ENCODE peak calls at places on chromosomes 11 and 22, in ten cellular contexts. X, H, U, P, I, K, S, E, M and R are unnamed samples.

GRCh38 chr11:107808526-107808925 is 50.1 kb downstream of the SLC35F2 start:
- DNase-seq in X (no peak), H (no peak), U (no peak), P (no peak), I (no peak), K (no peak), S (no peak), E (no peak), M (no peak), R (no peak)

GRCh38 chr11:23991140-23991539 is 505.7 kb upstream of the LUZP2 start:
- DNase-seq in X (no peak), H (no peak), U (no peak), P (no peak), I (no peak), K (no peak), S (no peak), E (no peak), M (peak), R (no peak)

GRCh38 chr11:100619484-100619883 is 67.6 kb upstream of the ARHGAP42 start:
- DNase-seq in X (no peak), H (no peak), U (no peak), P (no peak), I (no peak), K (no peak), S (no peak), E (no peak), M (peak), R (no peak)

GRCh38 chr22:46984751-46985506 is 222.5 kb downstream of the TBC1D22A start:
- DNase-seq in X (no peak), H (no peak), U (no peak), P (no peak), I (no peak), K (no peak), S (no peak), E (no peak), M (peak), R (peak)

GRCh38 chr11:68333176-68333575 is 20.8 kb downstream of the LRP5 start:
- DNase-seq in X (no peak), H (no peak), U (no peak), P (no peak), I (no peak), K (no peak), S (no peak), E (no peak), M (no peak), R (no peak)

GRCh38 chr11:538431-539051 is 1.2 kb downstream of the LRRC56 start:
- DNase-seq in X (no peak), H (no peak), U (no peak), P (no peak), I (no peak), K (no peak), S (no peak), E (no peak), M (no peak), R (no peak)

GRCh38 chr11:27391336-27392015 is 28.5 kb upstream of the CCDC34 start:
- DNase-seq in X (no peak), H (no peak), U (no peak), P (peak), I (no peak), K (no peak), S (no peak), E (no peak), M (no peak), R (no peak)

GRCh38 chr11:10688401-10688800 is 5.2 kb downstream of the IRAG1 start:
- DNase-seq in X (no peak), H (no peak), U (peak), P (peak), I (no peak), K (no peak), S (no peak), E (no peak), M (no peak), R (no peak)

GRCh38 chr11:130888790-130889189 is 27.5 kb downstream of the SNX19 start:
- DNase-seq in X (no peak), H (no peak), U (no peak), P (no peak), I (no peak), K (no peak), S (no peak), E (no peak), M (no peak), R (no peak)

GRCh38 chr11:61026121-61027031 is 54.9 kb downstream of the CD6 start:
- DNase-seq in X (no peak), H (no peak), U (no peak), P (no peak), I (no peak), K (no peak), S (peak), E (no peak), M (no peak), R (no peak)

GRCh38 chr11:118912742-118913410 is 12.8 kb downstream of the BCL9L start:
- DNase-seq in X (no peak), H (no peak), U (peak), P (peak), I (no peak), K (peak), S (no peak), E (no peak), M (no peak), R (no peak)

GRCh38 chr22:44497218-44497903 is 672 bp downstream of the RTL6 start:
- DNase-seq in X (no peak), H (no peak), U (peak), P (no peak), I (no peak), K (no peak), S (no peak), E (no peak), M (peak), R (no peak)

GRCh38 chr11:120539681-120540369 is 28.3 kb downstream of the GRIK4 start:
- DNase-seq in X (no peak), H (no peak), U (no peak), P (peak), I (no peak), K (no peak), S (no peak), E (no peak), M (no peak), R (no peak)

GRCh38 chr11:108269583-108269982 is 46.7 kb downstream of the ATM start:
- DNase-seq in X (no peak), H (no peak), U (no peak), P (no peak), I (no peak), K (no peak), S (no peak), E (no peak), M (no peak), R (no peak)

GRCh38 chr22:43831561-43832392 is 19.7 kb upstream of the EFCAB6 start:
- DNase-seq in X (no peak), H (no peak), U (no peak), P (no peak), I (no peak), K (no peak), S (no peak), E (no peak), M (no peak), R (no peak)

GRCh38 chr11:35017528-35018342 is 101.3 kb downstream of the PDHX start:
- DNase-seq in X (no peak), H (no peak), U (no peak), P (no peak), I (no peak), K (no peak), S (no peak), E (no peak), M (no peak), R (no peak)

GRCh38 chr22:50306753-50307749 is at the start of gene PLXNB2:
- DNase-seq in X (no peak), H (no peak), U (peak), P (peak), I (peak), K (peak), S (no peak), E (peak), M (peak), R (no peak)

GRCh38 chr22:38026130-38027111 is 30.8 kb upstream of the PICK1 start:
- DNase-seq in X (no peak), H (no peak), U (no peak), P (no peak), I (no peak), K (no peak), S (no peak), E (no peak), M (no peak), R (no peak)

GRCh38 chr11:100208207-100208606 is 478.9 kb upstream of the ARHGAP42 start:
- DNase-seq in X (no peak), H (no peak), U (no peak), P (no peak), I (no peak), K (no peak), S (no peak), E (no peak), M (no peak), R (no peak)

GRCh38 chr11:86735462-86736302 is 63.3 kb upstream of the ME3 start:
- DNase-seq in X (no peak), H (no peak), U (no peak), P (no peak), I (no peak), K (peak), S (no peak), E (no peak), M (peak), R (no peak)

GRCh38 chr11:35247863-35248262 is 108.9 kb downstream of the CD44 start:
- DNase-seq in X (no peak), H (no peak), U (no peak), P (no peak), I (no peak), K (no peak), S (peak), E (no peak), M (no peak), R (no peak)

GRCh38 chr11:60711316-60711715 is 11.9 kb downstream of the MS4A8 start:
- DNase-seq in X (no peak), H (no peak), U (no peak), P (no peak), I (no peak), K (no peak), S (no peak), E (no peak), M (no peak), R (no peak)

GRCh38 chr22:44882226-44882905 is 127.4 kb downstream of the PHF21B start:
- DNase-seq in X (no peak), H (no peak), U (no peak), P (no peak), I (no peak), K (no peak), S (no peak), E (no peak), M (no peak), R (no peak)

GRCh38 chr22:22752556-22753477 is 108.4 kb downstream of the GGTLC2 start:
- DNase-seq in X (no peak), H (no peak), U (no peak), P (no peak), I (no peak), K (no peak), S (peak), E (no peak), M (peak), R (no peak)

GRCh38 chr11:12216100-12216499 is 105.7 kb downstream of the MICAL2 start:
- DNase-seq in X (no peak), H (no peak), U (no peak), P (no peak), I (no peak), K (no peak), S (no peak), E (no peak), M (no peak), R (no peak)

GRCh38 chr22:24400726-24401596 is 26.4 kb upstream of the ADORA2A start:
- DNase-seq in X (no peak), H (no peak), U (no peak), P (no peak), I (no peak), K (no peak), S (no peak), E (no peak), M (no peak), R (no peak)

GRCh38 chr11:46457659-46458058 is 66.1 kb upstream of the CHRM4 start:
- DNase-seq in X (no peak), H (no peak), U (no peak), P (no peak), I (no peak), K (no peak), S (no peak), E (no peak), M (peak), R (no peak)